ENCODE peak calls at places on chromosome 7, in seven cellular contexts. T is prostate gland, Q is ascending aorta, M is Panc1, Y is RWPE2, J is OCI-LY7, W is A673. E is an unnamed sample.

GRCh38 chr7:30660331-30661255 is 21.7 kb downstream of the CRHR2 start:
- DNase-seq in M (no peak), T (no peak), Y (peak), Q (no peak), J (no peak), W (no peak), E (peak)

GRCh38 chr7:84654287-84654686 is 459.7 kb upstream of the SEMA3A start:
- DNase-seq in Q (no peak), M (no peak), J (no peak), T (no peak), Y (no peak), W (peak), E (no peak)

GRCh38 chr7:156792611-156793010 is 100.4 kb downstream of the LMBR1 start:
- DNase-seq in Y (no peak), Q (no peak), W (peak), T (no peak), J (no peak), M (no peak), E (no peak)

GRCh38 chr7:91843831-91844230 is 36.7 kb downstream of the MTERF1 start:
- DNase-seq in J (peak), Y (no peak), Q (no peak), T (no peak), M (no peak), W (no peak), E (no peak)

GRCh38 chr7:157984914-157985163 is 602.8 kb downstream of the PTPRN2 start:
- DNase-seq in Q (no peak), Y (no peak), M (no peak), T (no peak), J (no peak), W (no peak), E (no peak)

GRCh38 chr7:55588379-55588699 is 16.0 kb upstream of the VOPP1 start:
- DNase-seq in T (no peak), Q (no peak), Y (no peak), J (no peak), M (no peak), W (no peak), E (no peak)

GRCh38 chr7:24337180-24337579 is 53.2 kb downstream of the NPY start:
- DNase-seq in Y (no peak), T (no peak), M (no peak), J (no peak), Q (no peak), W (no peak), E (no peak)

GRCh38 chr7:4706384-4707032 is 24.4 kb downstream of the FOXK1 start:
- DNase-seq in W (peak), M (no peak), Q (no peak), J (no peak), T (no peak), Y (no peak), E (no peak)

GRCh38 chr7:159049266-159050025 is 95.2 kb downstream of the VIPR2 start:
- DNase-seq in J (no peak), T (peak), Y (peak), M (no peak), Q (peak), W (no peak), E (peak)

GRCh38 chr7:26413007-26413691 is 121.5 kb downstream of the SNX10 start:
- DNase-seq in M (no peak), J (no peak), Q (no peak), T (peak), Y (no peak), W (no peak), E (no peak)

GRCh38 chr7:64999165-65000004 is 7.1 kb downstream of the ERV3-1 start:
- DNase-seq in Q (peak), J (peak), Y (no peak), W (peak), M (no peak), T (no peak), E (no peak)

GRCh38 chr7:66877577-66878300 is 43.3 kb upstream of the TMEM248 start:
- DNase-seq in J (peak), Y (no peak), Q (no peak), M (no peak), W (peak), T (no peak), E (no peak)

GRCh38 chr7:1358376-1359050 is 100.8 kb downstream of the MICALL2 start:
- DNase-seq in T (no peak), Y (peak), Q (no peak), J (no peak), W (no peak), M (no peak), E (peak)

GRCh38 chr7:156236936-156237599 is 403.5 kb upstream of the RNF32 start:
- DNase-seq in W (no peak), J (no peak), T (no peak), Q (no peak), M (no peak), Y (no peak), E (no peak)

GRCh38 chr7:155371884-155372781 is 74.5 kb downstream of the INSIG1 start:
- DNase-seq in Q (no peak), J (no peak), Y (peak), W (no peak), M (no peak), T (no peak), E (no peak)

GRCh38 chr7:133645870-133646492 is 393.1 kb downstream of the EXOC4 start:
- DNase-seq in W (peak), J (no peak), Y (no peak), Q (no peak), M (no peak), T (peak), E (no peak)

GRCh38 chr7:38105874-38106483 is 72.1 kb upstream of the STARD3NL start:
- DNase-seq in Q (no peak), Y (no peak), M (peak), W (peak), J (peak), T (peak), E (no peak)

GRCh38 chr7:105060923-105061322 is 46.9 kb downstream of the KMT2E start:
- DNase-seq in Y (no peak), J (no peak), W (no peak), M (no peak), T (no peak), Q (no peak), E (no peak)

GRCh38 chr7:149742075-149742701 is 31.2 kb downstream of the ZNF467 start:
- DNase-seq in M (peak), W (peak), Q (peak), Y (no peak), J (peak), T (peak), E (peak)

GRCh38 chr7:55425141-55425752 is 60.1 kb downstream of the LANCL2 start:
- DNase-seq in J (no peak), Q (no peak), Y (no peak), T (no peak), M (no peak), W (no peak), E (no peak)

GRCh38 chr7:104679085-104679484 is 334.9 kb upstream of the KMT2E start:
- DNase-seq in Q (no peak), Y (no peak), J (no peak), T (no peak), M (no peak), W (no peak), E (no peak)

GRCh38 chr7:15920953-15921352 is 234.5 kb upstream of the MEOX2 start:
- DNase-seq in T (no peak), M (no peak), W (no peak), J (no peak), Q (no peak), Y (no peak), E (no peak)

GRCh38 chr7:75931676-75932075 is 16.7 kb downstream of the POR start:
- DNase-seq in T (no peak), J (no peak), Y (no peak), M (no peak), W (no peak), Q (no peak), E (no peak)

GRCh38 chr7:22113041-22113440 is 167.3 kb upstream of the CDCA7L start:
- DNase-seq in Y (no peak), W (no peak), Q (peak), M (no peak), J (no peak), T (no peak), E (no peak)

GRCh38 chr7:150620061-150620460 is 12.1 kb downstream of the GIMAP6 start:
- DNase-seq in J (no peak), Y (no peak), T (no peak), W (no peak), Q (no peak), M (no peak), E (no peak)

GRCh38 chr7:158731761-158732160 is 27.2 kb upstream of the NCAPG2 start:
- DNase-seq in Q (peak), J (no peak), M (no peak), W (no peak), Y (no peak), T (no peak), E (no peak)

GRCh38 chr7:137096607-137097006 is 228.2 kb downstream of the CHRM2 start:
- DNase-seq in Q (no peak), T (no peak), J (no peak), M (no peak), W (no peak), Y (no peak), E (no peak)

GRCh38 chr7:55431898-55432297 is 66.8 kb downstream of the LANCL2 start:
- DNase-seq in Y (no peak), W (no peak), T (peak), Q (no peak), M (no peak), J (no peak), E (no peak)

GRCh38 chr7:140165422-140165821 is 11.4 kb downstream of the KDM7A start:
- DNase-seq in J (no peak), Q (no peak), M (peak), T (no peak), W (peak), Y (no peak), E (no peak)

GRCh38 chr7:103336781-103337180 is 7.8 kb downstream of the DNAJC2 start:
- DNase-seq in T (no peak), Y (no peak), W (no peak), J (no peak), M (no peak), Q (no peak), E (no peak)

GRCh38 chr7:90488220-90488619 is 18.8 kb downstream of the PTTG1IP2 start:
- DNase-seq in Q (no peak), M (no peak), T (no peak), Y (no peak), J (no peak), W (no peak), E (no peak)

GRCh38 chr7:96400518-96400917 is 78.6 kb upstream of the SLC25A13 start:
- DNase-seq in W (no peak), M (no peak), Y (no peak), T (no peak), J (no peak), Q (no peak), E (no peak)

GRCh38 chr7:148722340-148723165 is 23.9 kb downstream of the CUL1 start:
- DNase-seq in T (no peak), W (peak), Y (no peak), Q (no peak), J (no peak), M (no peak), E (no peak)

GRCh38 chr7:131224996-131225395 is 102.7 kb upstream of the MKLN1 start:
- DNase-seq in Y (no peak), J (no peak), T (no peak), Q (peak), M (no peak), W (no peak), E (no peak)
- H3K27ac ChIP-seq in Y (no peak), J (no peak), T (no peak), Q (peak), M (no peak), W (no peak), E (peak)

GRCh38 chr7:131425992-131426391 is 98.3 kb downstream of the MKLN1 start:
- DNase-seq in W (no peak), M (no peak), Y (no peak), T (no peak), J (no peak), Q (no peak), E (no peak)

GRCh38 chr7:131424219-131424822 is 96.6 kb downstream of the MKLN1 start:
- DNase-seq in T (no peak), J (peak), Q (no peak), W (peak), Y (no peak), M (peak), E (no peak)
- H3K27ac ChIP-seq in T (peak), J (no peak), Q (no peak), W (no peak), Y (no peak), M (no peak), E (peak)

GRCh38 chr7:139089118-139089517 is 20.4 kb downstream of the ZC3HAV1 start:
- DNase-seq in M (no peak), T (no peak), W (no peak), Q (no peak), J (no peak), Y (no peak), E (no peak)

GRCh38 chr7:139087212-139087611 is 22.3 kb downstream of the ZC3HAV1 start:
- DNase-seq in W (no peak), Q (no peak), J (no peak), T (no peak), Y (no peak), M (no peak), E (no peak)

GRCh38 chr7:139084709-139085108 is 24.8 kb downstream of the ZC3HAV1 start:
- DNase-seq in W (no peak), Q (no peak), T (no peak), Y (no peak), J (no peak), M (no peak), E (no peak)

GRCh38 chr7:139088268-139088667 is 21.3 kb downstream of the ZC3HAV1 start:
- DNase-seq in J (no peak), T (no peak), M (no peak), W (no peak), Y (no peak), Q (no peak), E (no peak)

DNA sequence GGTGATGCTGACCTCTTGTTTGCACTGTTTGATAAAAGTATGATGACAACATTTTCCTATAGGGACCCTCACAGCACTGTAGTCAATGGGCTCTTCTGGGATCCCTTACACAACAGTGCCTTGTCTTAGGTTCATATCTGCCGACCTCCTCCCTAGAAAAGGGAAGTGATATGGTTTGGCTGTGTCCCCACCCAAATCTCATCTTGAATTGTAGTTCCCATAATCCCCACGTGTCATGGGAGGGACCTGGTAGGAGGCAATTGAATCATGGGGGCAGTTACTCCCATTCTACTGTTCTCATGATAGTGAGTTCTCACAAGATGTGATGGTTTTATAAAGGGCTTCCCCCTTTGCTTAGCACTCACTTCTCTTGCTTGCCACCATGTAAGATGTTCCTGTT is 23.1 kb downstream of the ZC3HAV1 start:
- DNase-seq in Q (no peak), J (no peak), T (no peak), W (no peak), M (no peak), Y (no peak), E (no peak)
- H3K27ac ChIP-seq in Q (no peak), J (no peak), T (no peak), W (no peak), M (no peak), Y (no peak), E (no peak)

GRCh38 chr7:6442114-6442513 is 5.6 kb downstream of the DAGLB start:
- DNase-seq in Q (no peak), T (no peak), M (no peak), Y (no peak), J (no peak), W (no peak), E (no peak)
- H3K27ac ChIP-seq in Q (no peak), T (no peak), M (no peak), Y (no peak), J (no peak), W (no peak), E (no peak)

GRCh38 chr7:44646921-44647636 is 40.7 kb downstream of the OGDH start:
- DNase-seq in J (no peak), Q (no peak), Y (no peak), W (no peak), M (no peak), T (no peak), E (no peak)

GRCh38 chr7:44645254-44645653 is 38.8 kb downstream of the OGDH start:
- DNase-seq in Y (no peak), T (no peak), Q (no peak), M (no peak), J (no peak), W (no peak), E (no peak)

GRCh38 chr7:44647981-44648714 is 41.7 kb downstream of the OGDH start:
- DNase-seq in J (no peak), Q (no peak), T (no peak), Y (no peak), M (no peak), W (no peak), E (no peak)

GRCh38 chr7:44645696-44646095 is 39.3 kb downstream of the OGDH start:
- DNase-seq in M (no peak), J (no peak), T (no peak), Q (no peak), W (no peak), Y (no peak), E (no peak)

DNA sequence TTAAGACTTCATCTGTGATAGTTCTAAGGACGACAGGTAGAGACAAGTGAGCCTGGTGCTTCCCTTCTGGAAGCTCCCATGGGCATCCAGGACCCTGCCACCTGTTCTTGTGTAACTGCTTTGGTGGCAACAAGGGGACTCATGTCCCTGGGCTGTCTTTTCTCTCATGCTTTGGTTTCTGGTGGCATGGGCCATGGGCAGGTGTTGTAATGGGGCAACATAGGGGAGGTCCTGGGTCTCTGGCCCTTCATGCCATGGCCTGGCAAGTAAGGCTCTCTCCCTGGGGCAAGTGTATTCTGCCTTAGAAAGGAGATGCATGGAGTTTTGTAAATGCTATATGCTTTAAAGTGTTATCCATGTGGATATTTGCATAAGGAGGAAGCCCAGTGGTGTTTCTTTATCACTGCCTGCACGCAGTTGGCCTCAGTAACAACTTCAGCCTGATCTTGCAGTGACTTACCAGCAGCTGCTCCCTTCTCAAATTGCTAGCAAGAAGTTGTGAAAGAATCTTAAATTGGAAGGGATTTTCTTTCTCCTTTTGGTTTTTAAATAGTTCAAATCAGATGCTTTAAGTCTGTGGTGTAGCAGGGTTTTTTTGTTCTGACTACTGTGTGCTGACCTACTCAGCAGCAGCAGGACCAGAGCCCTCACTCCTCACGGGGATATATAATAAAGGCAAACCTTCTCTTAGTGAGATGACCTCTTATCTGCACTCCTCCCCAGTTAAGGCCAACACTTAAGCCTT is 39.9 kb downstream of the OGDH start:
- DNase-seq in Q (no peak), M (no peak), W (no peak), J (no peak), Y (no peak), T (no peak), E (no peak)
- H3K27ac ChIP-seq in Q (no peak), M (no peak), W (no peak), J (no peak), Y (no peak), T (no peak), E (no peak)

GRCh38 chr7:129073738-129074137 is 18.8 kb upstream of the TNPO3 start:
- DNase-seq in J (no peak), M (no peak), Q (no peak), W (no peak), T (no peak), Y (no peak), E (no peak)

GRCh38 chr7:129074994-129075393 is 20.1 kb upstream of the TNPO3 start:
- DNase-seq in Q (no peak), T (no peak), W (no peak), J (no peak), M (no peak), Y (no peak), E (no peak)

GRCh38 chr7:129072410-129073063 is 17.6 kb upstream of the TNPO3 start:
- DNase-seq in Q (no peak), W (no peak), T (no peak), M (no peak), Y (no peak), J (no peak), E (no peak)

GRCh38 chr7:129073204-129073603 is 18.3 kb upstream of the TNPO3 start:
- DNase-seq in T (no peak), M (no peak), Q (no peak), Y (no peak), W (no peak), J (no peak), E (no peak)

GRCh38 chr7:129074361-129074871 is 19.5 kb upstream of the TNPO3 start:
- DNase-seq in Q (no peak), M (no peak), T (no peak), W (no peak), J (no peak), Y (no peak), E (no peak)
- H3K27ac ChIP-seq in Q (no peak), M (no peak), T (no peak), W (no peak), J (no peak), Y (no peak), E (no peak)

GRCh38 chr7:47473499-47474210 is 108.3 kb downstream of the TNS3 start:
- DNase-seq in Q (no peak), J (peak), T (no peak), Y (no peak), W (no peak), M (no peak), E (no peak)
- H3K27ac ChIP-seq in Q (peak), J (no peak), T (no peak), Y (peak), W (no peak), M (peak), E (no peak)

E was measured in sigmoid colon.